ENCODE peak calls at places on chromosome 14, in seven cellular contexts. V, Y, H, Z, C, L and S are unnamed samples.

GRCh38 chr14:38616959-38617358 is 361.1 kb upstream of the CLEC14A start:
- DNase-seq in Z (no peak), C (no peak), L (no peak), Y (peak; percentile 18), H (peak; percentile 15), V (no peak), S (no peak)

GRCh38 chr14:90266441-90267154 is 10.2 kb downstream of the PSMC1 start:
- DNase-seq in C (no peak), Y (no peak), L (no peak), Z (no peak), V (no peak), H (no peak), S (no peak)

GRCh38 chr14:76861574-76862255 is 35.5 kb downstream of the LRRC74A start:
- DNase-seq in Y (no peak), Z (no peak), V (no peak), H (no peak), L (no peak), C (no peak), S (no peak)

GRCh38 chr14:60485600-60486251 is at the start of gene C14orf39:
- DNase-seq in C (no peak), Y (no peak), V (no peak), L (no peak), Z (no peak), H (no peak), S (no peak)

GRCh38 chr14:44914849-44915248 is 46.9 kb downstream of the KLHL28 start:
- DNase-seq in Z (no peak), H (no peak), L (no peak), C (no peak), Y (no peak), V (no peak), S (no peak)

GRCh38 chr14:101791919-101792572 is 30.5 kb downstream of the PPP2R5C start:
- DNase-seq in Z (no peak), L (no peak), H (no peak), Y (no peak), C (no peak), V (no peak), S (no peak)

GRCh38 chr14:105894125-105894977 is 368.0 kb downstream of the TMEM121 start:
- DNase-seq in L (no peak), Z (peak; percentile 72), Y (no peak), C (no peak), V (no peak), H (no peak), S (no peak)

GRCh38 chr14:66104486-66104885 is 381.7 kb upstream of the CCDC196 start:
- DNase-seq in C (no peak), V (no peak), L (no peak), Y (no peak), Z (no peak), H (no peak), S (no peak)